ENCODE peak calls at places on chromosomes 2 and 18, in four cellular contexts. M is OCI-LY7, N is astrocyte of the spinal cord, V is epithelial cell of proximal tubule. G is an unnamed sample.
A peak's percentile ranks its signal among the peaks of the same experiment; 100 is the strongest.

GRCh38 chr2:200422532-200423262 is 87.2 kb downstream of the KCTD18 start:
- DNase-seq in N (no peak), V (no peak), M (no peak), G (no peak)

GRCh38 chr18:79598046-79598884 is 81.3 kb upstream of the CTDP1 start:
- DNase-seq in V (no peak), M (no peak), N (no peak), G (no peak)

GRCh38 chr2:43293744-43294695 is 67.6 kb upstream of the ZFP36L2 start:
- DNase-seq in V (peak; percentile 99), N (peak; percentile 99), M (no peak), G (peak; percentile 100)

GRCh38 chr18:48728204-48728833 is 189.5 kb downstream of the CTIF start:
- DNase-seq in V (no peak), N (peak; percentile 99), M (no peak), G (peak; percentile 100)

GRCh38 chr2:172246649-172247048 is 143.9 kb upstream of the DLX2 start:
- DNase-seq in N (peak; percentile 79), V (no peak), M (no peak), G (peak; percentile 72)

GRCh38 chr2:237669628-237670351 is 42.4 kb downstream of the LRRFIP1 start:
- DNase-seq in M (peak; percentile 92), N (peak; percentile 93), V (peak; percentile 90), G (peak; percentile 100)

GRCh38 chr2:9110893-9111569 is 95.6 kb upstream of the ASAP2 start:
- DNase-seq in M (no peak), V (no peak), N (peak; percentile 40), G (peak; percentile 28)

GRCh38 chr2:170307988-170308387 is 130.0 kb downstream of the MYO3B start:
- DNase-seq in V (no peak), M (no peak), N (no peak), G (no peak)

GRCh38 chr18:8798996-8799395 is 93.6 kb downstream of the MTCL1 start:
- DNase-seq in M (no peak), V (no peak), N (no peak), G (peak; percentile 8)

GRCh38 chr18:34947711-34948125 is 93.5 kb upstream of the MAPRE2 start:
- DNase-seq in N (peak; percentile 30), V (no peak), M (no peak), G (peak; percentile 65)

GRCh38 chr2:26454561-26455001 is 23.3 kb downstream of the OTOF start:
- DNase-seq in N (no peak), V (no peak), M (no peak), G (no peak)

GRCh38 chr2:191202209-191202721 is 42.9 kb upstream of the MYO1B start:
- DNase-seq in M (no peak), V (peak; percentile 68), N (peak; percentile 65), G (peak; percentile 83)

GRCh38 chr2:216490061-216490460 is 8.6 kb upstream of the RPL37A start:
- DNase-seq in M (no peak), V (peak; percentile 13), N (peak; percentile 72), G (peak; percentile 81)

GRCh38 chr2:74441690-74442482 is at the start of gene RTKN:
- DNase-seq in N (no peak), V (peak; percentile 68), M (no peak), G (no peak)

GRCh38 chr2:134763164-134763710 is 44.4 kb upstream of the TMEM163 start:
- DNase-seq in N (no peak), V (no peak), M (no peak), G (no peak)

GRCh38 chr2:120861576-120862191 is 126.0 kb downstream of the GLI2 start:
- DNase-seq in V (no peak), N (peak; percentile 56), M (no peak), G (peak; percentile 76)

GRCh38 chr2:8058652-8059051 is 623.2 kb upstream of the ID2 start:
- DNase-seq in N (no peak), M (peak; percentile 74), V (no peak), G (no peak)

GRCh38 chr2:172473167-172473566 is 45.8 kb downstream of the ITGA6 start:
- DNase-seq in V (no peak), N (no peak), M (no peak), G (no peak)

GRCh38 chr18:33745396-33745795 is 167.4 kb downstream of the ASXL3 start:
- DNase-seq in V (no peak), N (no peak), M (no peak), G (no peak)

GRCh38 chr2:120875431-120875830 is 139.8 kb downstream of the GLI2 start:
- DNase-seq in M (no peak), N (no peak), V (no peak), G (no peak)

GRCh38 chr2:80393996-80394395 is 89.4 kb upstream of the LRRTM1 start:
- DNase-seq in N (no peak), V (no peak), M (no peak), G (no peak)

GRCh38 chr2:86520153-86520552 is 43.1 kb downstream of the CHMP3 start:
- DNase-seq in M (no peak), V (no peak), N (no peak), G (no peak)

GRCh38 chr2:240141736-240142135 is 1.3 kb upstream of the OTOS start:
- DNase-seq in N (no peak), V (no peak), M (no peak), G (no peak)

GRCh38 chr18:33184178-33184577 is 256.3 kb downstream of the CCDC178 start:
- DNase-seq in M (no peak), V (no peak), N (peak; percentile 17), G (no peak)

GRCh38 chr2:238669581-238670340 is 178.1 kb upstream of the TWIST2 start:
- DNase-seq in N (no peak), M (no peak), V (no peak), G (peak; percentile 95)

GRCh38 chr2:207046642-207047213 is 107.4 kb downstream of the CPO start:
- DNase-seq in V (no peak), M (no peak), N (no peak), G (peak; percentile 38)

GRCh38 chr2:173193925-173194324 is 118.3 kb downstream of the MAP3K20 start:
- DNase-seq in M (no peak), V (peak; percentile 18), N (peak; percentile 59), G (peak; percentile 26)

GRCh38 chr2:64751286-64752260 is 97.9 kb upstream of the SERTAD2 start:
- DNase-seq in M (peak; percentile 30), V (no peak), N (peak; percentile 49), G (no peak)

GRCh38 chr2:69817739-69818494 is 11.5 kb upstream of the GMCL1 start:
- DNase-seq in M (no peak), N (no peak), V (no peak), G (no peak)

GRCh38 chr2:54763636-54764291 is 40.3 kb downstream of the EML6 start:
- DNase-seq in N (no peak), V (no peak), M (peak; percentile 40), G (no peak)

GRCh38 chr2:177894546-177894945 is 178.0 kb downstream of the PDE11A start:
- DNase-seq in N (no peak), V (no peak), M (no peak), G (no peak)

GRCh38 chr18:27860701-27861107 is 316.2 kb downstream of the CDH2 start:
- DNase-seq in M (no peak), V (peak; percentile 2), N (peak; percentile 86), G (peak; percentile 1)

GRCh38 chr2:47221039-47221438 is 65.9 kb upstream of the STPG4 start:
- DNase-seq in M (no peak), N (peak; percentile 87), V (no peak), G (peak; percentile 69)

GRCh38 chr18:50297621-50298442 is 10.3 kb upstream of the CXXC1 start:
- DNase-seq in N (peak; percentile 73), M (peak; percentile 75), V (peak; percentile 13), G (peak; percentile 76)

GRCh38 chr2:10269711-10270610 is 32.7 kb upstream of the HPCAL1 start:
- DNase-seq in N (no peak), V (no peak), M (no peak), G (no peak)

GRCh38 chr2:29024882-29025430 is 43.9 kb downstream of the TOGARAM2 start:
- DNase-seq in M (no peak), N (no peak), V (no peak), G (no peak)

GRCh38 chr2:179179719-179180118 is 84.9 kb downstream of the SESTD1 start:
- DNase-seq in N (no peak), M (no peak), V (no peak), G (no peak)

GRCh38 chr18:32629990-32630389 is 142.8 kb downstream of the KLHL14 start:
- DNase-seq in M (no peak), N (no peak), V (no peak), G (no peak)

GRCh38 chr2:157628532-157629415 is at the start of gene ACVR1C:
- DNase-seq in N (peak; percentile 54), M (no peak), V (peak; percentile 15), G (peak; percentile 46)

GRCh38 chr2:20050712-20051517 is 513 bp downstream of the LAPTM4A start:
- DNase-seq in N (peak; percentile 70), M (peak; percentile 77), V (no peak), G (peak; percentile 65)

GRCh38 chr2:117698819-117699218 is 115.7 kb upstream of the DDX18 start:
- DNase-seq in M (no peak), V (no peak), N (no peak), G (no peak)
- H3K4me3 ChIP-seq in M (no peak overlapping the region), V (no peak overlapping the region), N (no peak overlapping the region), G (no peak overlapping the region)

GRCh38 chr2:61911510-61911909 is 6.0 kb downstream of the COMMD1 start:
- DNase-seq in N (no peak), V (no peak), M (peak; percentile 15), G (peak; percentile 6)
- TF ChIP-seq CTCF in N (no peak), V (peak; percentile 44), M (peak; percentile 54), G (peak; percentile 32)

DNA sequence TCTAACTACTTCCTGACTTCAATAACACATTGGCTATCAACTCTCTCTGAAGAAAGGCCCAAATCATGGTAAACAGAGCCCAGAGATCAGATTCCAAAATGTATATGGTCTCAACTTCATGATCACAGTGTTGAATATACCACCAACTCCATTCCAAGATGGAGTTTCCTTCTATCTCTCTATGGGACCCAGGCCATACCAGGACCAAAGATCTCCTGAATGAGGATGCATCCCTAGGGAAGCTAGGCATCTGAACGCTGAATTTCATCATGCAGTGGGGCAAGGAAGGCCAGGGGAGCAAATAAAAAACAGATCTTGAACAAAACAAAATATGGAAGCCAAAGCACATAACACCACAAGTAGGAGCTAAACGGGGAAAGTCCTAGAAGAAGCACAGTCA is 320.7 kb upstream of the PKDCC start:
- DNase-seq in V (no peak), N (no peak), M (no peak), G (no peak)
- H3K4me3 ChIP-seq in V (no peak overlapping the region), N (no peak overlapping the region), M (no peak overlapping the region), G (no peak overlapping the region)

GRCh38 chr2:33141476-33141875 is 194.7 kb downstream of the LTBP1 start:
- DNase-seq in V (no peak), M (no peak), N (no peak), G (no peak)
- TF ChIP-seq CTCF in V (no peak), M (no peak), N (no peak), G (no peak)